ENCODE peak calls at places on chromosome 16, in ten cellular contexts. L, J, A, R, C, X, S, Z, Q and O are unnamed samples.
A peak's percentile ranks its signal among the peaks of the same experiment; 100 is the strongest.

GRCh38 chr16:74700206-74701040 is at the start of gene MLKL:
- DNase-seq in Z (peak; percentile 45), L (no peak), X (peak; percentile 65), C (no peak), R (peak; percentile 60), Q (peak; percentile 25), A (peak; percentile 11), S (peak; percentile 43), J (peak; percentile 26), O (peak; percentile 25)

GRCh38 chr16:29736112-29736511 is 9.7 kb downstream of the C16orf54 start:
- DNase-seq in Z (no peak), J (no peak), A (no peak), L (no peak), R (no peak), S (no peak), Q (no peak), C (no peak), X (no peak), O (peak; percentile 13)

GRCh38 chr16:88700636-88701482 is 5.3 kb downstream of the RNF166 start:
- DNase-seq in L (no peak), Q (no peak), S (peak; percentile 95), C (no peak), X (peak; percentile 85), Z (peak; percentile 96), J (peak; percentile 81), R (peak; percentile 95), A (peak; percentile 64), O (no peak)

GRCh38 chr16:11309895-11310633 is 28.9 kb upstream of the PRM1 start:
- DNase-seq in S (no peak), A (peak; percentile 77), X (no peak), R (no peak), Q (no peak), Z (no peak), C (no peak), L (no peak), J (no peak), O (no peak)

GRCh38 chr16:28531777-28532744 is 6.7 kb downstream of the NUPR1 start:
- DNase-seq in J (no peak), L (no peak), A (no peak), R (peak; percentile 61), Q (peak; percentile 67), Z (no peak), X (peak; percentile 90), S (no peak), C (no peak), O (no peak)

GRCh38 chr16:57757326-57757786 is 21.8 kb downstream of the KATNB1 start:
- DNase-seq in R (peak; percentile 82), Z (peak; percentile 77), L (peak; percentile 90), C (peak; percentile 40), X (peak; percentile 91), A (no peak), S (peak; percentile 79), Q (peak; percentile 78), J (peak; percentile 92), O (peak; percentile 74)

GRCh38 chr16:89722392-89723278 is 1.3 kb downstream of the ZNF276 start:
- DNase-seq in A (no peak), X (peak; percentile 83), R (peak; percentile 64), Z (peak; percentile 72), J (peak; percentile 44), C (no peak), S (peak; percentile 81), Q (peak; percentile 28), L (no peak), O (no peak)

GRCh38 chr16:83952940-83953795 is at the start of gene OSGIN1:
- DNase-seq in S (peak; percentile 26), X (peak; percentile 96), A (peak; percentile 25), J (peak; percentile 55), C (peak; percentile 22), L (peak; percentile 61), Q (peak; percentile 72), Z (peak; percentile 96), R (peak; percentile 97), O (peak; percentile 95)

GRCh38 chr16:84680165-84680842 is 19.5 kb upstream of the USP10 start:
- DNase-seq in C (no peak), R (no peak), L (no peak), Z (no peak), A (no peak), S (no peak), X (no peak), J (no peak), Q (no peak), O (no peak)

GRCh38 chr16:17511340-17511739 is 40.6 kb upstream of the XYLT1 start:
- DNase-seq in C (no peak), Q (no peak), J (no peak), L (no peak), R (no peak), A (no peak), X (no peak), Z (no peak), S (no peak), O (peak; percentile 8)

GRCh38 chr16:85279402-85279801 is 167.1 kb upstream of the CIBAR2 start:
- DNase-seq in Z (no peak), R (no peak), L (no peak), C (no peak), J (no peak), S (no peak), X (no peak), A (no peak), Q (no peak), O (no peak)

GRCh38 chr16:80623376-80623775 is 82.6 kb downstream of the DYNLRB2 start:
- DNase-seq in Q (no peak), S (no peak), J (no peak), Z (peak; percentile 37), L (no peak), R (peak; percentile 76), X (no peak), C (no peak), A (no peak), O (no peak)

GRCh38 chr16:30434852-30435251 is 5.0 kb upstream of the DCTPP1 start:
- DNase-seq in J (no peak), Q (no peak), L (no peak), S (no peak), C (no peak), R (no peak), A (no peak), Z (no peak), X (no peak), O (no peak)

GRCh38 chr16:58124601-58124915 is 4.6 kb downstream of the CFAP20 start:
- DNase-seq in R (no peak), S (no peak), L (no peak), J (no peak), Z (peak; percentile 65), Q (no peak), A (no peak), C (no peak), X (no peak), O (no peak)

GRCh38 chr16:50238314-50238713 is 28.0 kb upstream of the ADCY7 start:
- DNase-seq in Z (no peak), R (no peak), A (no peak), C (no peak), Q (no peak), J (no peak), X (no peak), L (no peak), S (no peak), O (no peak)